ENCODE peak calls at places on chromosome 19, in six cellular contexts. Q, P, D, R, V and N are unnamed samples.
A peak's percentile ranks its signal among the peaks of the same experiment; 100 is the strongest.

GRCh38 chr19:57803265-57803593 is 11.5 kb downstream of the ZNF552 start:
- DNase-seq in Q (no peak), P (no peak), D (no peak), R (no peak), V (no peak), N (no peak)

GRCh38 chr19:42255766-42256750 is 1.1 kb upstream of the ERF start:
- DNase-seq in Q (no peak), P (no peak), D (peak; percentile 74), R (peak; percentile 46), V (no peak), N (peak; percentile 64)

GRCh38 chr19:10888421-10888866 is 17.1 kb downstream of the CARM1 start:
- DNase-seq in Q (peak; percentile 73), P (no peak), D (no peak), R (no peak), V (no peak), N (peak; percentile 95)

GRCh38 chr19:32037998-32038732 is 307.2 kb upstream of the ZNF507 start:
- DNase-seq in Q (no peak), P (no peak), D (no peak), R (no peak), V (no peak), N (no peak)

GRCh38 chr19:10417598-10418280 is 2.6 kb upstream of the PDE4A start:
- DNase-seq in Q (no peak), P (no peak), D (no peak), R (no peak), V (no peak), N (peak; percentile 14)

GRCh38 chr19:49999371-50000010 is 25.7 kb downstream of the VRK3 start:
- DNase-seq in Q (no peak), P (no peak), D (no peak), R (no peak), V (no peak), N (no peak)

GRCh38 chr19:10283301-10283733 is 3.4 kb upstream of the ICAM4 start:
- DNase-seq in Q (no peak), P (no peak), D (no peak), R (no peak), V (no peak), N (no peak)

GRCh38 chr19:409006-409514 is at the start of gene C2CD4C:
- DNase-seq in Q (no peak), P (peak; percentile 23), D (peak; percentile 37), R (no peak), V (no peak), N (peak; percentile 80)

GRCh38 chr19:56356944-56357343 is 36.4 kb downstream of the ZNF582 start:
- DNase-seq in Q (no peak), P (no peak), D (no peak), R (no peak), V (no peak), N (no peak)

GRCh38 chr19:10486551-10486950 is 16.6 kb downstream of the KEAP1 start:
- DNase-seq in Q (no peak), P (no peak), D (no peak), R (no peak), V (no peak), N (no peak)

GRCh38 chr19:32436692-32437091 is 31.1 kb downstream of the DPY19L3 start:
- DNase-seq in Q (no peak), P (no peak), D (no peak), R (no peak), V (no peak), N (no peak)

GRCh38 chr19:944663-945241 is 18.9 kb downstream of the ARID3A start:
- DNase-seq in Q (no peak), P (no peak), D (no peak), R (no peak), V (no peak), N (no peak)

GRCh38 chr19:51739466-51740213 is 12.0 kb downstream of the FPR1 start:
- DNase-seq in Q (no peak), P (no peak), D (no peak), R (no peak), V (no peak), N (no peak)

GRCh38 chr19:20423381-20424207 is 142.0 kb downstream of the ZNF737 start:
- DNase-seq in Q (no peak), P (peak; percentile 25), D (no peak), R (peak; percentile 7), V (peak; percentile 47), N (no peak)

GRCh38 chr19:33186835-33187540 is 7.1 kb upstream of the LRP3 start:
- DNase-seq in Q (no peak), P (no peak), D (no peak), R (no peak), V (no peak), N (no peak)

GRCh38 chr19:11244846-11245589 is 5.6 kb downstream of the ANGPTL8 start:
- DNase-seq in Q (no peak), P (no peak), D (no peak), R (no peak), V (no peak), N (no peak)

GRCh38 chr19:18160792-18161690 is 8.1 kb downstream of the PIK3R2 start:
- DNase-seq in Q (no peak), P (peak; percentile 80), D (no peak), R (peak; percentile 28), V (peak; percentile 79), N (peak; percentile 78)

GRCh38 chr19:44615529-44616247 is 2.3 kb downstream of the IGSF23 start:
- DNase-seq in Q (no peak), P (no peak), D (no peak), R (no peak), V (no peak), N (no peak)
- H3K4me1 ChIP-seq in Q (no peaks in the 10 kb centered on the region), P (no peaks in the 10 kb centered on the region), D (peaks cover 5% of the 10 kb centered on the region), R (peaks cover 2% of the 10 kb centered on the region), V (no peaks in the 10 kb centered on the region), N (no peaks in the 10 kb centered on the region)

GRCh38 chr19:55145241-55145640 is 3.8 kb downstream of the TNNT1 start:
- DNase-seq in Q (no peak), P (no peak), D (no peak), R (no peak), V (no peak), N (no peak)
- H3K4me3 ChIP-seq in Q (no peak overlapping the region), P (no peak overlapping the region), D (no peak overlapping the region), R (no peak overlapping the region), V (peak overlapping the region; percentile 68), N (no peak overlapping the region)

GRCh38 chr19:35863018-35863417 is 5.4 kb upstream of the APLP1 start:
- DNase-seq in Q (no peak), P (no peak), D (no peak), R (no peak), V (no peak), N (no peak)
- H3K27me3 ChIP-seq in Q (peaks cover 54% of the 10 kb centered on the region), P (peaks cover 2% of the 10 kb centered on the region), D (peaks cover 48% of the 10 kb centered on the region), R (peaks cover 59% of the 10 kb centered on the region), V (no peaks in the 10 kb centered on the region), N (no peaks in the 10 kb centered on the region)

GRCh38 chr19:15285896-15286591 is 46.3 kb downstream of the BRD4 start:
- DNase-seq in Q (no peak), P (no peak), D (no peak), R (no peak), V (no peak), N (no peak)
- H3K4me1 ChIP-seq in Q (peaks cover 35% of the 10 kb centered on the region), P (peaks cover 87% of the 10 kb centered on the region), D (peaks cover 49% of the 10 kb centered on the region), R (peaks cover 42% of the 10 kb centered on the region), V (peaks cover 100% of the 10 kb centered on the region), N (peaks cover 37% of the 10 kb centered on the region)

GRCh38 chr19:45996933-45997332 is 1.7 kb downstream of the CCDC61 start:
- DNase-seq in Q (no peak), P (no peak), D (no peak), R (no peak), V (no peak), N (no peak)

GRCh38 chr19:45999653-46000121 is 4.4 kb downstream of the CCDC61 start:
- DNase-seq in Q (no peak), P (no peak), D (no peak), R (peak; percentile 43), V (peak; percentile 53), N (no peak)

GRCh38 chr19:45998834-45999233 is 3.6 kb downstream of the CCDC61 start:
- DNase-seq in Q (no peak), P (no peak), D (no peak), R (no peak), V (no peak), N (no peak)

GRCh38 chr19:46002678-46003275 is 7.5 kb downstream of the CCDC61 start:
- DNase-seq in Q (no peak), P (no peak), D (no peak), R (no peak), V (no peak), N (no peak)

DNA sequence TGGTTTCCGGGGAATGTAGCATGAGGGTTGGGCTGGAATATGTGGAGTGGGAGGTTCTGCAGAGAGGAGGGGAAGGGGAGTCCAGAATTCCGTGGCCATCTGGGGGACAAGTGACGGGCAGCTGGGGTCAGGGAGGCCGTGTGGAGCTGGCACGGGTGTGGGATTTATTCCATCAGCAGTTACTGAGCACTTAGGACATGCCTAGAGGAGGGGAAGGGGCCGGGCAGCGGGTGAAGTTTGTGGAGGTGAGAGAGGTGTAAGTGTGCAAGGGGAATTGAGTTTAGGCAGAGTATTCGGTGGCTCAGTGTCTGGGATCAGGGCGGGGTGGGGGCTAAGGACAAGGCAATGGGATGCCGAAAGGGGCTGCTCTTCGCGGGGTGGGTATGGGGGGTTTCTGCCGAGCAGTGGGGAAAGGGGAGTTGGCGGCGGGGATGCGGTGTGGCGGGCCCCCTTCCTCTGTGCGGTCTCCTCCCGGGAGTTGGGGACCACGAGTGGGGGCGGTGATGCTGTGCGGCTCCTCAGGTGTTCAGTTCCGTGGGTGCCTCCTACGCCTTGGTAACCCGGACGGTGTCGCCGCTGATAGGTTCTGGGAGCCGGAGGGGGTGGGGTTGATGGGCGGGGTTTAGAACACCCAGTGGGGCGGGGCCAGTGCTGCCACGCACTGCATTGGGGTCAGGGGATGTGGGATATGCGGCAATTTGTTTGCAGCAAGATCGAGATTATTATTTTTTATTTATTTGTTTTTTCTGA is 5.4 kb downstream of the CCDC61 start:
- DNase-seq in Q (no peak), P (peak; percentile 73), D (no peak), R (no peak), V (peak; percentile 41), N (peak; percentile 48)
- H3K4me3 ChIP-seq in Q (peak overlapping the region; percentile 43), P (peak overlapping the region; percentile 34), D (no peak overlapping the region), R (no peak overlapping the region), V (no peak overlapping the region), N (no peak overlapping the region)

GRCh38 chr19:13026478-13026999 is 31.3 kb downstream of the NFIX start:
- DNase-seq in Q (no peak), P (no peak), D (no peak), R (peak; percentile 57), V (no peak), N (no peak)
- H3K27me3 ChIP-seq in Q (peaks cover 99% of the 10 kb centered on the region), P (peaks cover 5% of the 10 kb centered on the region), D (no peaks in the 10 kb centered on the region), R (no peaks in the 10 kb centered on the region), V (no peaks in the 10 kb centered on the region), N (no peaks in the 10 kb centered on the region)